ENCODE peak calls at places on chromosomes 3 and 15, in seven cellular contexts. X is foreskin fibroblast, W is Calu3, M is GM06990, Y is CD14-positive monocyte, F is Caco-2, D is AG09309. C is an unnamed sample.

GRCh38 chr15:72503147-72503546 is 29.0 kb downstream of the ARIH1 start:
- DNase-seq in X (no peak), W (no peak), M (no peak), Y (no peak), F (no peak), D (no peak), C (no peak)

GRCh38 chr3:58105196-58105595 is 97.0 kb downstream of the FLNB start:
- DNase-seq in X (no peak), W (no peak), M (no peak), Y (no peak), F (no peak), D (no peak), C (no peak)

GRCh38 chr3:12882336-12883310 is 41.3 kb upstream of the RPL32 start:
- DNase-seq in X (no peak), W (no peak), M (no peak), Y (peak), F (no peak), D (no peak), C (no peak)

GRCh38 chr3:63625161-63625560 is 27.3 kb upstream of the SNTN start:
- DNase-seq in X (peak), W (peak), M (no peak), Y (no peak), F (no peak), D (peak), C (no peak)

GRCh38 chr3:59313365-59313764 is 263.5 kb upstream of the CFAP20DC start:
- DNase-seq in X (peak), W (peak), M (peak), Y (no peak), F (peak), D (no peak), C (peak)

GRCh38 chr3:71104090-71104489 is 479.4 kb downstream of the FOXP1 start:
- DNase-seq in X (peak), W (no peak), M (no peak), Y (no peak), F (no peak), D (peak), C (no peak)

GRCh38 chr15:29815000-29815704 is 7.1 kb downstream of the TJP1 start:
- DNase-seq in X (peak), W (no peak), M (no peak), Y (no peak), F (no peak), D (no peak), C (no peak)

GRCh38 chr15:100803158-100803440 is 76.5 kb upstream of the ALDH1A3 start:
- DNase-seq in X (no peak), W (no peak), M (no peak), Y (no peak), F (no peak), D (no peak), C (no peak)

GRCh38 chr3:14216257-14217048 is 37.8 kb downstream of the LSM3 start:
- DNase-seq in X (no peak), W (peak), M (peak), Y (no peak), F (no peak), D (no peak), C (peak)

GRCh38 chr3:139601191-139601961 is 61.8 kb upstream of the RBP1 start:
- DNase-seq in X (no peak), W (no peak), M (no peak), Y (no peak), F (no peak), D (no peak), C (no peak)

GRCh38 chr3:184982058-184982457 is 170.1 kb downstream of the VPS8 start:
- DNase-seq in X (no peak), W (no peak), M (no peak), Y (no peak), F (no peak), D (no peak), C (no peak)

GRCh38 chr3:187639912-187640822 is 30.0 kb downstream of the SST start:
- DNase-seq in X (no peak), W (no peak), M (no peak), Y (no peak), F (no peak), D (no peak), C (no peak)

GRCh38 chr15:68379759-68380290 is 52.1 kb downstream of the ITGA11 start:
- DNase-seq in X (no peak), W (no peak), M (no peak), Y (no peak), F (no peak), D (no peak), C (no peak)

GRCh38 chr3:55746808-55747413 is 259.8 kb upstream of the WNT5A start:
- DNase-seq in X (no peak), W (no peak), M (no peak), Y (no peak), F (no peak), D (no peak), C (no peak)
- TF ChIP-seq CTCF in X (peak), W (no peak), M (peak), Y (peak), F (peak), D (peak), C (no peak)

DNA sequence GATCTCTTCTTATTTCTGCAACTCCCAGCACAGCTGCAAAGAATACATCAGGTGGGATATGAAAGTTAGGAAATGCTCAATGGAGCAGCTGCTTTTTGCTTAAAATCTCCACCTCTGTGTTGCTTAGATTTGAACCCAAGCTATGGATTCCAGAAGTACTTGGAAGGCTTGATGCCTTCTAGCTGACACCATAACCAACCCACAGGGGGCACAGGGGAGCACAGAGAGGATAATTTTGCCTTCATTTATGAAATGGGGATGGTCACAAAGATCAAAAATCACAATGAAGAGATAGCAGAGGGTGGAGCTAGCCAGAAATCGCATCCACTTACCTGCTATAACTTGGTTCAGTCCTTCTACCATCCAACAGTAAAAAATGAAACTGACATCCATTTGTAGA is 75.7 kb downstream of the DUT start:
- DNase-seq in X (no peak), W (no peak), M (no peak), Y (no peak), F (no peak), D (no peak), C (no peak)
- TF ChIP-seq CTCF in X (peak), W (no peak), M (peak), Y (peak), F (no peak), D (peak), C (no peak)

GRCh38 chr15:26020871-26021270 is 157.7 kb upstream of the ATP10A start:
- DNase-seq in X (no peak), W (no peak), M (no peak), Y (no peak), F (no peak), D (no peak), C (no peak)

GRCh38 chr15:26013946-26014345 is 150.8 kb upstream of the ATP10A start:
- DNase-seq in X (no peak), W (no peak), M (no peak), Y (no peak), F (no peak), D (peak), C (no peak)

GRCh38 chr15:26017665-26018064 is 154.5 kb upstream of the ATP10A start:
- DNase-seq in X (no peak), W (no peak), M (no peak), Y (no peak), F (no peak), D (no peak), C (no peak)

GRCh38 chr15:26011916-26012315 is 148.8 kb upstream of the ATP10A start:
- DNase-seq in X (no peak), W (no peak), M (no peak), Y (no peak), F (peak), D (no peak), C (no peak)

DNA sequence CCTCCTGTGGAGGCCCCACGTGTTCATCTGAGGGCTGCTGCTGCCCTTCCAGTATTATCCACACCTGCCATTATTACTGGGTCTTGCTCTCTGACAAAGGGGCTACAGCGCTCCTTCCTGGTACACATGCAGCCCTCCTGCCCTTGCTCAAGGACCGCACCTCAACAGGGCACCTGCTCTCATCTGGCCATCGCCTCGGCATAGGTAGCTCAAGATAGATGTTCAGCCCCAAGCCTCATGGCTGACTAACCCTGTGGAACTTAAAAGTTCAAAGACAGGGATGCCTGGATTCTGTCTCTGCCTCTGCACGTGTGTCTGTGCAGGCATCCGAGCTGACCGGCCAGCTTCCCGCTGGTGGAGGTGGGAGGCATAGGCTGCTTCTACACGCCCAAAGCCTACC is 152.4 kb upstream of the ATP10A start:
- DNase-seq in X (no peak), W (no peak), M (no peak), Y (no peak), F (no peak), D (no peak), C (no peak)
- TF ChIP-seq CTCF in X (no peak), W (no peak), M (no peak), Y (no peak), F (no peak), D (no peak), C (no peak)

GRCh38 chr15:25735550-25736384 is 127.4 kb downstream of the ATP10A start:
- DNase-seq in X (no peak), W (no peak), M (no peak), Y (no peak), F (no peak), D (no peak), C (no peak)
- TF ChIP-seq CTCF in X (no peak), W (no peak), M (no peak), Y (no peak), F (no peak), D (no peak), C (no peak)

DNA sequence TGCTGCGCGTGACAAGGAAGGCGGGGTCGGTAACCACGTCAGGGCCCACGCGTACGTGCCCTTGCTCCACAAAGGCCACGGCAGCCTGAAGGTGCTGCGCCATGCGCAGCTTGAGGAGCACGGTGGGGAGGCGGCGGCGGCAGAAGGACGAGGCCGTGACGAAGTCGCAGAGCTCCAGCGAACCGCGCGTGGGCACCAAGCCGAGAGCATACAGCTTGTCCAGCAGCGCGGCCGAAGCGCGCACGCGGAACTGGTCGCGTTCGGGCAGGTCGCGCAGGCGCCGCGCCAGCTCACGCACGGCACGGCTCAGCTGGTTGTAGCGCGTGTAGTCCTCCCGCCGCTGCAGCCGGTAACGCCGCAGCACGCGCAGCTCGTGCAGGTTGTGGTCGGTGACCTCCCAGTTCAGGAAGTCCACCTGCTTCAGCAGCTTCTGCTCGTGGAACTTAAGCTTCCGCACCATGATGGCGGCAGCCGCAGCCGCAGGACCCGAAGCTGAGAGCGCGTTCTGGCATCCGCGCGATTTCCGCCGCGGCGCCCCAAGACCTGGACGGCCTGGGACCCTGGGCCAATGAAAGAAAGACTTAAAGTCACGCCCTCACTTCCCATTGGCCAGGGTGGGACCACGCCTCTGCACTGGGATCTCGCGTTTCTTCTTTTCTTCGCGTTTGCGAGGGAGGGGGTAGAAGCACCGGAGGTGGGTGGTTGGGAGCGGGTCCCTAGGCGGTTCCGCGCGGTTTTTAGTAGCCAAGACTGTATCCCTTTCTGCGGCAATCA is at the start of gene IMP3:
- DNase-seq in X (peak), W (peak), M (peak), Y (peak), F (peak), D (peak), C (peak)
- TF ChIP-seq CTCF in X (no peak), W (no peak), M (no peak), Y (no peak), F (no peak), D (no peak), C (no peak)

DNA sequence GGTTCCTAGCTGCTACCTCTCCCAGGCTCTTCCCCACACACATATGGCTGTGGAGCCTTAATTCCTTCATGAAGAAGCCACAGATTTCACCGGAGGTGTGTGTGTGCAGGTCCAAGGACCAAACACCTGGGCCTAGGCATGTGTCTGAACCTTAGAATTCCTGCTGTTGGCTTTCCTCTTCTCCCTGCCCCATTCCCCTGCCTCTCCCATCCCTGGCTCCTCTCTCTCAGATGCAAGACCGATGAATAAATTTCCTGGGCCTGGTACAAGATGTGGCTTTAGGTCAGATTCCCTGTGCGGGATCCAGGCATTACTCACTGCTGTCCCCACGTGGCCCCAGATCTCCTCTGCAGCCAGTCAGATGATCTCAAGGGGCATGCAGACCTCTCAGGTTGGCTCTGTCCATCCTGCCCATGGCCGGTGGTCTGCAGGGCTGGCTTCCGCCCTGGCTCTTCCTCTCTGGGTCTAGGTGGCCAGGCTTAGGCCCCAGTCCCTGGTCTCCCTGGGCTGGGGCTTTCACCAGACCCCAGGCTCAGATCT is 20.4 kb downstream of the CCR9 start:
- DNase-seq in X (peak), W (no peak), M (no peak), Y (no peak), F (no peak), D (peak), C (no peak)
- TF ChIP-seq CTCF in X (peak), W (peak), M (peak), Y (no peak), F (peak), D (peak), C (no peak)